ENCODE peak calls at places on chromosome 13, in eight cellular contexts. One of them, this sample, is unnamed.

GRCh38 chr13:56317839-56318238 is 822.9 kb upstream of the PRR20A start:
- DNase-seq in fibroblast of lung: no peak
- DNase-seq in psoas muscle: no peak
- DNase-seq in naive thymus-derived CD4-positive, alpha-beta T cell: no peak
- DNase-seq in A549: no peak
- DNase-seq in Panc1: no peak
- DNase-seq in cardiac muscle cell: peak; percentile 51
- DNase-seq in mucosa of descending colon: no peak
- DNase-seq in this sample: no peak

GRCh38 chr13:106471957-106472543 is 63.4 kb downstream of the EFNB2 start:
- DNase-seq in psoas muscle: no peak
- DNase-seq in cardiac muscle cell: peak; percentile 89
- DNase-seq in Panc1: peak; percentile 1
- DNase-seq in fibroblast of lung: peak; percentile 77
- DNase-seq in naive thymus-derived CD4-positive, alpha-beta T cell: no peak
- DNase-seq in mucosa of descending colon: peak; percentile 62
- DNase-seq in A549: peak; percentile 59
- DNase-seq in this sample: no peak

GRCh38 chr13:91078093-91078679 is 269.3 kb upstream of the MIR17HG start:
- DNase-seq in cardiac muscle cell: peak; percentile 44
- DNase-seq in fibroblast of lung: peak; percentile 29
- DNase-seq in A549: peak; percentile 1
- DNase-seq in Panc1: no peak
- DNase-seq in mucosa of descending colon: no peak
- DNase-seq in psoas muscle: no peak
- DNase-seq in naive thymus-derived CD4-positive, alpha-beta T cell: no peak
- DNase-seq in this sample: no peak

GRCh38 chr13:111939285-111940278 is 127.4 kb upstream of the SOX1 start:
- DNase-seq in fibroblast of lung: no peak
- DNase-seq in cardiac muscle cell: no peak
- DNase-seq in Panc1: no peak
- DNase-seq in naive thymus-derived CD4-positive, alpha-beta T cell: no peak
- DNase-seq in A549: no peak
- DNase-seq in mucosa of descending colon: no peak
- DNase-seq in psoas muscle: no peak
- DNase-seq in this sample: no peak

GRCh38 chr13:21583496-21583895 is 20.5 kb downstream of the MICU2 start:
- DNase-seq in A549: no peak
- DNase-seq in fibroblast of lung: peak; percentile 54
- DNase-seq in cardiac muscle cell: no peak
- DNase-seq in Panc1: no peak
- DNase-seq in naive thymus-derived CD4-positive, alpha-beta T cell: no peak
- DNase-seq in mucosa of descending colon: no peak
- DNase-seq in psoas muscle: no peak
- DNase-seq in this sample: no peak

GRCh38 chr13:73388586-73388985 is 329.8 kb downstream of the KLF5 start:
- DNase-seq in psoas muscle: no peak
- DNase-seq in naive thymus-derived CD4-positive, alpha-beta T cell: no peak
- DNase-seq in A549: no peak
- DNase-seq in Panc1: no peak
- DNase-seq in fibroblast of lung: no peak
- DNase-seq in cardiac muscle cell: no peak
- DNase-seq in mucosa of descending colon: no peak
- DNase-seq in this sample: no peak

GRCh38 chr13:75226755-75227435 is 255.1 kb downstream of the TBC1D4 start:
- DNase-seq in cardiac muscle cell: no peak
- DNase-seq in Panc1: no peak
- DNase-seq in mucosa of descending colon: no peak
- DNase-seq in fibroblast of lung: peak; percentile 88
- DNase-seq in psoas muscle: no peak
- DNase-seq in A549: peak; percentile 11
- DNase-seq in naive thymus-derived CD4-positive, alpha-beta T cell: no peak
- DNase-seq in this sample: no peak

GRCh38 chr13:60326273-60326672 is 70.7 kb upstream of the TDRD3 start:
- DNase-seq in psoas muscle: no peak
- DNase-seq in A549: no peak
- DNase-seq in naive thymus-derived CD4-positive, alpha-beta T cell: no peak
- DNase-seq in fibroblast of lung: no peak
- DNase-seq in cardiac muscle cell: no peak
- DNase-seq in mucosa of descending colon: no peak
- DNase-seq in Panc1: no peak
- DNase-seq in this sample: no peak

GRCh38 chr13:42266464-42266863 is 5.5 kb upstream of the AKAP11 start:
- DNase-seq in cardiac muscle cell: peak; percentile 30
- DNase-seq in psoas muscle: no peak
- DNase-seq in mucosa of descending colon: no peak
- DNase-seq in A549: no peak
- DNase-seq in Panc1: no peak
- DNase-seq in naive thymus-derived CD4-positive, alpha-beta T cell: no peak
- DNase-seq in fibroblast of lung: peak; percentile 74
- DNase-seq in this sample: no peak

GRCh38 chr13:79528759-79529191 is 47.8 kb downstream of the NDFIP2 start:
- DNase-seq in mucosa of descending colon: no peak
- DNase-seq in naive thymus-derived CD4-positive, alpha-beta T cell: no peak
- DNase-seq in cardiac muscle cell: no peak
- DNase-seq in fibroblast of lung: peak; percentile 27
- DNase-seq in A549: no peak
- DNase-seq in Panc1: no peak
- DNase-seq in psoas muscle: no peak
- DNase-seq in this sample: no peak

GRCh38 chr13:46622013-46622917 is 69.3 kb downstream of the LRCH1 start:
- DNase-seq in psoas muscle: no peak
- DNase-seq in Panc1: no peak
- DNase-seq in mucosa of descending colon: no peak
- DNase-seq in A549: no peak
- DNase-seq in fibroblast of lung: no peak
- DNase-seq in cardiac muscle cell: no peak
- DNase-seq in naive thymus-derived CD4-positive, alpha-beta T cell: no peak
- DNase-seq in this sample: no peak

GRCh38 chr13:46627462-46627861 is 74.5 kb downstream of the LRCH1 start:
- DNase-seq in naive thymus-derived CD4-positive, alpha-beta T cell: no peak
- DNase-seq in psoas muscle: no peak
- DNase-seq in fibroblast of lung: no peak
- DNase-seq in cardiac muscle cell: no peak
- DNase-seq in Panc1: no peak
- DNase-seq in mucosa of descending colon: no peak
- DNase-seq in A549: no peak
- DNase-seq in this sample: no peak

GRCh38 chr13:46624353-46624752 is 71.4 kb downstream of the LRCH1 start:
- DNase-seq in fibroblast of lung: no peak
- DNase-seq in Panc1: no peak
- DNase-seq in cardiac muscle cell: no peak
- DNase-seq in A549: no peak
- DNase-seq in naive thymus-derived CD4-positive, alpha-beta T cell: no peak
- DNase-seq in mucosa of descending colon: no peak
- DNase-seq in psoas muscle: no peak
- DNase-seq in this sample: no peak

GRCh38 chr13:46622918-46623256 is 69.9 kb downstream of the LRCH1 start:
- DNase-seq in naive thymus-derived CD4-positive, alpha-beta T cell: no peak
- DNase-seq in Panc1: no peak
- DNase-seq in A549: no peak
- DNase-seq in cardiac muscle cell: no peak
- DNase-seq in fibroblast of lung: peak; percentile 92
- DNase-seq in mucosa of descending colon: no peak
- DNase-seq in psoas muscle: no peak
- DNase-seq in this sample: no peak

DNA sequence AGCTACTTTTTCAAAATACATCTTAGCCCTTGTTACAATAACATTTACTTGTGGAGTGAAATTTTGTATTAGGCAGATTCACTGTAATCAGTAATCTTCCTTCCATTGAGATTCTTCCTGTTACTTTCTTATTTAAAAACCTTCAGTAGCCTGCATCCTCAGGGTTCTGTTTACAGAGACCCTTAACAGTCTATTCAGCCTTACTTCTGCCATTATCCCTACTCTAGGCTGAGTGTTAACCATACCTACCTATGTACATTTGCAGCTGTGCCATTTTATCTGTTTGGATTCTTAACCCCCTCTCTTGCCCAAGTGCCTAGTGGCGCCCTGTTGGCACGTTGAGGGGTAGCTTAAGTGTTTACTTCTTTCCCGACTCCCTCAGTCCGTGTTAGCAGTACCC is 71.9 kb downstream of the LRCH1 start:
- DNase-seq in cardiac muscle cell: no peak
- DNase-seq in naive thymus-derived CD4-positive, alpha-beta T cell: no peak
- DNase-seq in fibroblast of lung: no peak
- DNase-seq in Panc1: no peak
- DNase-seq in mucosa of descending colon: no peak
- DNase-seq in A549: no peak
- DNase-seq in psoas muscle: no peak
- DNase-seq in this sample: no peak
- H3K4me1 ChIP-seq in cardiac muscle cell: peaks cover 27% of the 10 kb centered on the region
- H3K4me1 ChIP-seq in naive thymus-derived CD4-positive, alpha-beta T cell: peaks cover 10% of the 10 kb centered on the region
- H3K4me1 ChIP-seq in fibroblast of lung: peaks cover 4% of the 10 kb centered on the region
- H3K4me1 ChIP-seq in Panc1: no peaks in the 10 kb centered on the region
- H3K4me1 ChIP-seq in mucosa of descending colon: peaks cover 19% of the 10 kb centered on the region
- H3K4me1 ChIP-seq in A549: peaks cover 43% of the 10 kb centered on the region
- H3K4me1 ChIP-seq in psoas muscle: peaks cover 12% of the 10 kb centered on the region
- H3K4me1 ChIP-seq in this sample: peaks cover 5% of the 10 kb centered on the region

DNA sequence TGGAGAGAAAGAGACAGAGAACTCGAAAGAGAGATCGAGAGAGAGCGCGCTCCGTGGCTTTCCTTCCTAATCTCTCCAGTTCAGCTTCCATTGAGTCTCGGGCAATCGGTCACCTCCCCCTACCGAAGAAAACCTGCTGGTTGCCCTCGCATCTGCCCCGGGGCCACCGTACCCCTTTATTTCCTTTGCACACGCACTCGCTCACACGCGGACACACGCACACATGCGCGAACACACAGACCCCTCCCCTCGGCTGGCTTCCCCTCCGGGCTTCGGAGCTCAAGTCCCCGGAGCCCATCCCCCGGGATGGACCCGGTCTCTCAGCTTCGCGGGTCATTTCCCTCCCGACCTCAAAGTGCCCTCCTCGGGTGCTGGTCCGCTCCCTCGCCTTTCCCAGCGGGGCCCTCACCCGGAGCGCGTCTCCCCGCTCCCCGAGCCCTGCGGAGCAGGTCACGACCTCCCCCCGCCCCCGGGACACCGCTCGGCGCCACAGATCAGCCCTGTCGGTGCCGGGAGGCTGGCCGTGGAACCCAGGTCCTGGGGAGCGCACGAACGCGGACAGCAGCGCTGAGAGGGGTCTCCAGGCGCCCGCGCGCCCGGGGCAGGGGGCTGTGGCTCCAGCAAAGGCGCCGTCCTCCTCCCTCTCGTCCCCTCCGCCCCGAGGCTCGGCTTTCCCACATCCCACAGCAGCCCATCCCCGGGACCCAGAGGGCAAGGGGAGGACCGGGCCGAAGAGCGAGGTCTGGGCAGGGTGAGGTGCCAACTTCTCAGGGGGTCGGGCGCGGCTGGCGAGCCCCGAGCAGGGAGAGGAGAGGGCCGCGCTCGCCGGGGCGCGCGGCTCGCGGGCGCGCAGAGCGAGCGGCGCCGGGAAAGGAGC is 1.8 kb downstream of the DACH1 start:
- DNase-seq in A549: no peak
- DNase-seq in psoas muscle: peak; percentile 60
- DNase-seq in fibroblast of lung: peak; percentile 51
- DNase-seq in naive thymus-derived CD4-positive, alpha-beta T cell: no peak
- DNase-seq in cardiac muscle cell: peak; percentile 51
- DNase-seq in mucosa of descending colon: peak; percentile 67
- DNase-seq in Panc1: no peak
- DNase-seq in this sample: no peak
- H3K4me3 ChIP-seq in A549: peak overlapping the region; percentile 39
- H3K4me3 ChIP-seq in psoas muscle: peak overlapping the region; percentile 72
- H3K4me3 ChIP-seq in fibroblast of lung: peak overlapping the region; percentile 59
- H3K4me3 ChIP-seq in naive thymus-derived CD4-positive, alpha-beta T cell: peak overlapping the region; percentile 39
- H3K4me3 ChIP-seq in cardiac muscle cell: peak overlapping the region; percentile 92
- H3K4me3 ChIP-seq in mucosa of descending colon: peak overlapping the region; percentile 62
- H3K4me3 ChIP-seq in Panc1: no peak overlapping the region
- H3K4me3 ChIP-seq in this sample: peak overlapping the region; percentile 4

DNA sequence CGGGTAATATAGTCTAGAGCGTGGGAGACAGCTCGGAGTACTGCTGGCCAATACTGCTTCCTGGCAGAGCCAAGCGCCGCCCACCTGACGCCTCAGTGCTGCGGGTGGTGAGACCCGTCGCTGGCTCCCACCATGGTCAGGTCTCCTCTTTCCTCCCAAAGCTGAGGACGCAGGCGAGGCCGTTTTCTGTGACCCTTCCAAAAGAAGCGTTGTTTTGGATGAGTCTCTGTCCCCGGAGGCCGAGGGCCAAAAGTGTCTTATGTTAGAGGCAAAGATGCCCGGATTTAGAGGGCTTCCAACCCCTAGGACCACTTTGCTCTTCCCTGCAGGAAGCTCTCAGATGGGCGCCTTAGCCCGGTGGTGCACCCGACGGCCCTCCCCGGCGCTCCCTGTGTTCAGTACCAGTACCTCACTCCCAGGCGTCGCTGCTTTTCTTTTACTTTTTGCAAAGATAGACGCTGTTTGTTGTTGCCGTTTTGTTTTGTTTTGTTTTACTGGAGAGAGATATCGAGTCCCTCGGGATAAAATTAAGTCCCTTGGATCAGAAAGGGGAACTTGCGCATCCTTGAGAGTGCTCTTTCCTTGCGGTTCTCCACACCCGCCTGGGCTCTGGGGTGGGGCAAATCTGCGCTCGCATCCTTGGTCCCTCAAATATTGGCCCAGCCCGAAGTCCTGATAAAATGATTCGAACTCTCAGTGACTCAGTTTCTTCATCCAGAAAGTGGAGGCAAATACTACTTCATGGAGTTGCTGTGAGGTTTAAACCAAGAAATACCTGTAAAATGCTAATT is 7.0 kb downstream of the PDX1 start:
- DNase-seq in fibroblast of lung: no peak
- DNase-seq in naive thymus-derived CD4-positive, alpha-beta T cell: no peak
- DNase-seq in Panc1: no peak
- DNase-seq in A549: no peak
- DNase-seq in cardiac muscle cell: no peak
- DNase-seq in psoas muscle: no peak
- DNase-seq in mucosa of descending colon: no peak
- DNase-seq in this sample: no peak
- H3K9me3 ChIP-seq in fibroblast of lung: no peaks in the 10 kb centered on the region
- H3K9me3 ChIP-seq in naive thymus-derived CD4-positive, alpha-beta T cell: no peaks in the 10 kb centered on the region
- H3K9me3 ChIP-seq in Panc1: no peaks in the 10 kb centered on the region
- H3K9me3 ChIP-seq in A549: no peaks in the 10 kb centered on the region
- H3K9me3 ChIP-seq in cardiac muscle cell: no peaks in the 10 kb centered on the region
- H3K9me3 ChIP-seq in psoas muscle: no peaks in the 10 kb centered on the region
- H3K9me3 ChIP-seq in mucosa of descending colon: no peaks in the 10 kb centered on the region
- H3K9me3 ChIP-seq in this sample: no peaks in the 10 kb centered on the region

GRCh38 chr13:24269803-24270202 is 39.6 kb upstream of the C1QTNF9 start:
- DNase-seq in A549: no peak
- DNase-seq in naive thymus-derived CD4-positive, alpha-beta T cell: no peak
- DNase-seq in cardiac muscle cell: no peak
- DNase-seq in mucosa of descending colon: no peak
- DNase-seq in psoas muscle: no peak
- DNase-seq in Panc1: no peak
- DNase-seq in fibroblast of lung: peak; percentile 21
- DNase-seq in this sample: no peak
- H3K4me1 ChIP-seq in A549: peaks cover 12% of the 10 kb centered on the region
- H3K4me1 ChIP-seq in naive thymus-derived CD4-positive, alpha-beta T cell: peaks cover 80% of the 10 kb centered on the region
- H3K4me1 ChIP-seq in cardiac muscle cell: peaks cover 28% of the 10 kb centered on the region
- H3K4me1 ChIP-seq in mucosa of descending colon: peaks cover 32% of the 10 kb centered on the region
- H3K4me1 ChIP-seq in psoas muscle: no peaks in the 10 kb centered on the region
- H3K4me1 ChIP-seq in Panc1: no peaks in the 10 kb centered on the region
- H3K4me1 ChIP-seq in fibroblast of lung: peaks cover 6% of the 10 kb centered on the region
- H3K4me1 ChIP-seq in this sample: peaks cover 67% of the 10 kb centered on the region

GRCh38 chr13:109782823-109783411 is 3.5 kb downstream of the IRS2 start:
- DNase-seq in psoas muscle: no peak
- DNase-seq in A549: no peak
- DNase-seq in cardiac muscle cell: no peak
- DNase-seq in mucosa of descending colon: no peak
- DNase-seq in Panc1: no peak
- DNase-seq in fibroblast of lung: no peak
- DNase-seq in naive thymus-derived CD4-positive, alpha-beta T cell: no peak
- DNase-seq in this sample: no peak
- H3K4me3 ChIP-seq in psoas muscle: peak overlapping the region; percentile 65
- H3K4me3 ChIP-seq in A549: peak overlapping the region; percentile 89
- H3K4me3 ChIP-seq in cardiac muscle cell: no peak overlapping the region
- H3K4me3 ChIP-seq in mucosa of descending colon: no peak overlapping the region
- H3K4me3 ChIP-seq in Panc1: no peak overlapping the region
- H3K4me3 ChIP-seq in fibroblast of lung: no peak overlapping the region
- H3K4me3 ChIP-seq in naive thymus-derived CD4-positive, alpha-beta T cell: no peak overlapping the region
- H3K4me3 ChIP-seq in this sample: no peak overlapping the region